ENCODE peak calls at places on chromosomes 16 and 17, in eight cellular contexts. One of them, this sample, is unnamed.
A peak's percentile ranks its signal among the peaks of the same experiment; 100 is the strongest.

GRCh38 chr17:61076649-61077048 is 323.0 kb upstream of the TBX2 start:
- DNase-seq in IMR-90: peak; percentile 32
- DNase-seq in ovary: no peak
- DNase-seq in cardiac muscle cell: no peak
- DNase-seq in uterus: no peak
- DNase-seq in tibial artery: no peak
- DNase-seq in GM23338: no peak
- DNase-seq in stomach: no peak
- DNase-seq in this sample: peak; percentile 18

GRCh38 chr17:73824321-73824720 is 180.1 kb upstream of the SDK2 start:
- DNase-seq in IMR-90: no peak
- DNase-seq in ovary: no peak
- DNase-seq in cardiac muscle cell: no peak
- DNase-seq in uterus: no peak
- DNase-seq in tibial artery: no peak
- DNase-seq in GM23338: no peak
- DNase-seq in stomach: no peak
- DNase-seq in this sample: no peak

GRCh38 chr17:28335959-28336871 is 654 bp downstream of the TNFAIP1 start:
- DNase-seq in IMR-90: peak; percentile 94
- DNase-seq in ovary: peak; percentile 66
- DNase-seq in cardiac muscle cell: peak; percentile 94
- DNase-seq in uterus: peak; percentile 49
- DNase-seq in tibial artery: no peak
- DNase-seq in GM23338: peak; percentile 94
- DNase-seq in stomach: peak; percentile 68
- DNase-seq in this sample: peak; percentile 89

GRCh38 chr16:31063843-31064611 is 10.0 kb downstream of the ZNF668 start:
- DNase-seq in IMR-90: no peak
- DNase-seq in ovary: no peak
- DNase-seq in cardiac muscle cell: no peak
- DNase-seq in uterus: no peak
- DNase-seq in tibial artery: no peak
- DNase-seq in GM23338: no peak
- DNase-seq in stomach: no peak
- DNase-seq in this sample: no peak

GRCh38 chr16:74738134-74738541 is 36.5 kb downstream of the FA2H start:
- DNase-seq in IMR-90: peak; percentile 25
- DNase-seq in ovary: no peak
- DNase-seq in cardiac muscle cell: no peak
- DNase-seq in uterus: no peak
- DNase-seq in tibial artery: no peak
- DNase-seq in GM23338: no peak
- DNase-seq in stomach: peak; percentile 75
- DNase-seq in this sample: no peak

GRCh38 chr16:27446721-27447120 is 44.7 kb downstream of the IL21R start:
- DNase-seq in IMR-90: no peak
- DNase-seq in ovary: no peak
- DNase-seq in cardiac muscle cell: no peak
- DNase-seq in uterus: no peak
- DNase-seq in tibial artery: no peak
- DNase-seq in GM23338: no peak
- DNase-seq in stomach: no peak
- DNase-seq in this sample: no peak

GRCh38 chr16:9061358-9061813 is 30.1 kb upstream of the HAPSTR1 start:
- DNase-seq in IMR-90: peak; percentile 82
- DNase-seq in ovary: no peak
- DNase-seq in cardiac muscle cell: no peak
- DNase-seq in uterus: no peak
- DNase-seq in tibial artery: no peak
- DNase-seq in GM23338: no peak
- DNase-seq in stomach: no peak
- DNase-seq in this sample: no peak

GRCh38 chr17:19750835-19751234 is 2.7 kb upstream of the ALDH3A1 start:
- DNase-seq in IMR-90: no peak
- DNase-seq in ovary: peak; percentile 19
- DNase-seq in cardiac muscle cell: no peak
- DNase-seq in uterus: no peak
- DNase-seq in tibial artery: peak; percentile 48
- DNase-seq in GM23338: no peak
- DNase-seq in stomach: no peak
- DNase-seq in this sample: no peak

GRCh38 chr17:49216482-49216881 is 6.0 kb downstream of the ABI3 start:
- DNase-seq in IMR-90: no peak
- DNase-seq in ovary: no peak
- DNase-seq in cardiac muscle cell: no peak
- DNase-seq in uterus: no peak
- DNase-seq in tibial artery: no peak
- DNase-seq in GM23338: no peak
- DNase-seq in stomach: no peak
- DNase-seq in this sample: no peak

GRCh38 chr17:47850692-47851573 is at the start of gene SP6:
- DNase-seq in IMR-90: peak; percentile 51
- DNase-seq in ovary: peak; percentile 74
- DNase-seq in cardiac muscle cell: peak; percentile 62
- DNase-seq in uterus: peak; percentile 50
- DNase-seq in tibial artery: no peak
- DNase-seq in GM23338: peak; percentile 93
- DNase-seq in stomach: peak; percentile 91
- DNase-seq in this sample: peak; percentile 25

GRCh38 chr17:57600092-57600491 is 145.0 kb downstream of the CCDC182 start:
- DNase-seq in IMR-90: no peak
- DNase-seq in ovary: no peak
- DNase-seq in cardiac muscle cell: peak; percentile 61
- DNase-seq in uterus: no peak
- DNase-seq in tibial artery: no peak
- DNase-seq in GM23338: no peak
- DNase-seq in stomach: no peak
- DNase-seq in this sample: no peak

GRCh38 chr17:50207318-50207717 is 5.9 kb upstream of the COL1A1 start:
- DNase-seq in IMR-90: no peak
- DNase-seq in ovary: peak; percentile 43
- DNase-seq in cardiac muscle cell: no peak
- DNase-seq in uterus: peak; percentile 22
- DNase-seq in tibial artery: no peak
- DNase-seq in GM23338: no peak
- DNase-seq in stomach: no peak
- DNase-seq in this sample: no peak

GRCh38 chr16:85832578-85833539 is 33.4 kb downstream of the COX4I1 start:
- DNase-seq in IMR-90: no peak
- DNase-seq in ovary: no peak
- DNase-seq in cardiac muscle cell: no peak
- DNase-seq in uterus: no peak
- DNase-seq in tibial artery: no peak
- DNase-seq in GM23338: no peak
- DNase-seq in stomach: no peak
- DNase-seq in this sample: no peak

GRCh38 chr16:85425061-85425662 is 188.0 kb upstream of the GSE1 start:
- DNase-seq in IMR-90: no peak
- DNase-seq in ovary: peak; percentile 30
- DNase-seq in cardiac muscle cell: no peak
- DNase-seq in uterus: no peak
- DNase-seq in tibial artery: no peak
- DNase-seq in GM23338: no peak
- DNase-seq in stomach: no peak
- DNase-seq in this sample: no peak

GRCh38 chr17:38322156-38322779 is 21.5 kb downstream of the GPR179 start:
- DNase-seq in IMR-90: peak; percentile 39
- DNase-seq in ovary: peak; percentile 76
- DNase-seq in cardiac muscle cell: peak; percentile 59
- DNase-seq in uterus: peak; percentile 57
- DNase-seq in tibial artery: no peak
- DNase-seq in GM23338: peak; percentile 82
- DNase-seq in stomach: peak; percentile 69
- DNase-seq in this sample: peak; percentile 33

GRCh38 chr16:58510097-58510775 is 5.1 kb upstream of the SETD6 start:
- DNase-seq in IMR-90: no peak
- DNase-seq in ovary: peak; percentile 29
- DNase-seq in cardiac muscle cell: no peak
- DNase-seq in uterus: no peak
- DNase-seq in tibial artery: peak; percentile 55
- DNase-seq in GM23338: no peak
- DNase-seq in stomach: peak; percentile 20
- DNase-seq in this sample: no peak

GRCh38 chr17:27296427-27296979 is 2.6 kb downstream of the WSB1 start:
- DNase-seq in IMR-90: peak; percentile 85
- DNase-seq in ovary: no peak
- DNase-seq in cardiac muscle cell: peak; percentile 79
- DNase-seq in uterus: no peak
- DNase-seq in tibial artery: no peak
- DNase-seq in GM23338: no peak
- DNase-seq in stomach: no peak
- DNase-seq in this sample: peak; percentile 25

GRCh38 chr17:27293898-27294688 is at the start of gene WSB1:
- DNase-seq in IMR-90: peak; percentile 89
- DNase-seq in ovary: peak; percentile 98
- DNase-seq in cardiac muscle cell: peak; percentile 96
- DNase-seq in uterus: peak; percentile 95
- DNase-seq in tibial artery: peak; percentile 97
- DNase-seq in GM23338: peak; percentile 93
- DNase-seq in stomach: peak; percentile 94
- DNase-seq in this sample: peak; percentile 84

GRCh38 chr17:27294689-27295630 is 1.0 kb downstream of the WSB1 start:
- DNase-seq in IMR-90: peak; percentile 83
- DNase-seq in ovary: no peak
- DNase-seq in cardiac muscle cell: peak; percentile 94
- DNase-seq in uterus: peak; percentile 52
- DNase-seq in tibial artery: peak; percentile 83
- DNase-seq in GM23338: peak; percentile 87
- DNase-seq in stomach: peak; percentile 61
- DNase-seq in this sample: peak; percentile 67

GRCh38 chr17:27293359-27293897 is 486 bp upstream of the WSB1 start:
- DNase-seq in IMR-90: no peak
- DNase-seq in ovary: peak; percentile 64
- DNase-seq in cardiac muscle cell: no peak
- DNase-seq in uterus: peak; percentile 41
- DNase-seq in tibial artery: peak; percentile 78
- DNase-seq in GM23338: no peak
- DNase-seq in stomach: no peak
- DNase-seq in this sample: no peak

GRCh38 chr17:27295945-27296344 is 2.0 kb downstream of the WSB1 start:
- DNase-seq in IMR-90: no peak
- DNase-seq in ovary: no peak
- DNase-seq in cardiac muscle cell: peak; percentile 19
- DNase-seq in uterus: no peak
- DNase-seq in tibial artery: no peak
- DNase-seq in GM23338: no peak
- DNase-seq in stomach: no peak
- DNase-seq in this sample: no peak
- H3K27ac ChIP-seq in IMR-90: peak overlapping the region; percentile 71
- H3K27ac ChIP-seq in ovary: peak overlapping the region; percentile 100
- H3K27ac ChIP-seq in cardiac muscle cell: no peak overlapping the region
- H3K27ac ChIP-seq in uterus: peak overlapping the region; percentile 99
- H3K27ac ChIP-seq in tibial artery: peak overlapping the region; percentile 100
- H3K27ac ChIP-seq in GM23338: no peak overlapping the region
- H3K27ac ChIP-seq in stomach: peak overlapping the region; percentile 50
- H3K27ac ChIP-seq in this sample: peak overlapping the region; percentile 97

GRCh38 chr16:11211061-11211976 is 44.7 kb downstream of the SOCS1 start:
- DNase-seq in IMR-90: no peak
- DNase-seq in ovary: no peak
- DNase-seq in cardiac muscle cell: no peak
- DNase-seq in uterus: no peak
- DNase-seq in tibial artery: no peak
- DNase-seq in GM23338: no peak
- DNase-seq in stomach: no peak
- DNase-seq in this sample: no peak
- TF ChIP-seq CTCF in IMR-90: no peak
- TF ChIP-seq CTCF in ovary: no peak
- TF ChIP-seq CTCF in cardiac muscle cell: peak; percentile 7
- TF ChIP-seq CTCF in uterus: no peak
- TF ChIP-seq CTCF in tibial artery: no peak
- TF ChIP-seq CTCF in GM23338: no peak
- TF ChIP-seq CTCF in stomach: no peak
- TF ChIP-seq CTCF in this sample: peak; percentile 29

DNA sequence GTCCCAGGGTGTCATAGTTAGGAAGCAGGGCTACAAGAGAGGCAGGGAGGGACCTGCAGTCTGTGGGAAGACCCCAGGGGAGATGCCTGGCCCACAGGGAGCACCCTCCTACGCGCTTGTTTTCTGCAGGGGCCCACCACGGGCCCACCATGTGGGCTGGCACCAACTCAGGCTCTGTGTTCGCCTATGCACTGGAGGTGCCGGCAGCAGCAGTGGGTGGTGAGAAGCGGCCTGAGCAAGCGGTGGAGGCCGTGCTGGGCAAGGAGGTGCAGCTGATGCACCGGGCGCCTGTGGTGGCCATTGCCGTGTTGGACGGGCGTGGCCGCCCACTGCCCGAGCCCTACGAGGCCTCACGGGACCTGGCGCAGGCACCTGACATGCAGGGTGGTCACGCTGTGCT is 15.0 kb downstream of the LLGL1 start:
- DNase-seq in IMR-90: no peak
- DNase-seq in ovary: no peak
- DNase-seq in cardiac muscle cell: no peak
- DNase-seq in uterus: no peak
- DNase-seq in tibial artery: no peak
- DNase-seq in GM23338: no peak
- DNase-seq in stomach: no peak
- DNase-seq in this sample: no peak
- H3K36me3 ChIP-seq in IMR-90: peaks cover 70% of the 10 kb centered on the region
- H3K36me3 ChIP-seq in ovary: no peaks in the 10 kb centered on the region
- H3K36me3 ChIP-seq in cardiac muscle cell: peaks cover 22% of the 10 kb centered on the region
- H3K36me3 ChIP-seq in uterus: no peaks in the 10 kb centered on the region
- H3K36me3 ChIP-seq in tibial artery: peaks cover 20% of the 10 kb centered on the region
- H3K36me3 ChIP-seq in GM23338: peaks cover 2% of the 10 kb centered on the region
- H3K36me3 ChIP-seq in stomach: peaks cover 99% of the 10 kb centered on the region
- H3K36me3 ChIP-seq in this sample: peaks cover 58% of the 10 kb centered on the region

GRCh38 chr17:71959129-71959528 is 161.7 kb upstream of the SOX9 start:
- DNase-seq in IMR-90: peak; percentile 8
- DNase-seq in ovary: no peak
- DNase-seq in cardiac muscle cell: peak; percentile 27
- DNase-seq in uterus: no peak
- DNase-seq in tibial artery: no peak
- DNase-seq in GM23338: peak; percentile 17
- DNase-seq in stomach: no peak
- DNase-seq in this sample: no peak
- H3K27ac ChIP-seq in IMR-90: no peak overlapping the region
- H3K27ac ChIP-seq in ovary: no peak overlapping the region
- H3K27ac ChIP-seq in cardiac muscle cell: no peak overlapping the region
- H3K27ac ChIP-seq in uterus: no peak overlapping the region
- H3K27ac ChIP-seq in tibial artery: no peak overlapping the region
- H3K27ac ChIP-seq in GM23338: no peak overlapping the region
- H3K27ac ChIP-seq in stomach: no peak overlapping the region
- H3K27ac ChIP-seq in this sample: no peak overlapping the region

GRCh38 chr17:53722407-53722806 is 100.3 kb upstream of the KIF2B start:
- DNase-seq in IMR-90: peak; percentile 98
- DNase-seq in ovary: no peak
- DNase-seq in cardiac muscle cell: peak; percentile 98
- DNase-seq in uterus: no peak
- DNase-seq in tibial artery: no peak
- DNase-seq in GM23338: no peak
- DNase-seq in stomach: no peak
- DNase-seq in this sample: peak; percentile 92
- TF ChIP-seq CTCF in IMR-90: no peak
- TF ChIP-seq CTCF in ovary: no peak
- TF ChIP-seq CTCF in cardiac muscle cell: no peak
- TF ChIP-seq CTCF in uterus: no peak
- TF ChIP-seq CTCF in tibial artery: no peak
- TF ChIP-seq CTCF in GM23338: no peak
- TF ChIP-seq CTCF in stomach: no peak
- TF ChIP-seq CTCF in this sample: no peak